ENCODE peak calls at places on chromosomes 12 and 14, in six cellular contexts. V is MM.1S, F is GM23338, Z is astrocyte of the spinal cord, Q is AG10803, H is uterus. E is an unnamed sample.

GRCh38 chr12:48972213-48973021 is 882 bp upstream of the WNT10B start:
- DNase-seq in V (no peak), Q (peak; percentile 45), F (peak; percentile 38), H (no peak), Z (no peak), E (no peak)

GRCh38 chr12:5520831-5521230 is 88.9 kb downstream of the NTF3 start:
- DNase-seq in H (no peak), V (no peak), Z (no peak), F (no peak), Q (no peak), E (no peak)

GRCh38 chr12:86233126-86233525 is 23.1 kb downstream of the MGAT4C start:
- DNase-seq in H (no peak), Z (peak; percentile 18), F (no peak), Q (no peak), V (no peak), E (no peak)

GRCh38 chr12:124432376-124432775 is 135.0 kb downstream of the NCOR2 start:
- DNase-seq in Q (no peak), Z (no peak), V (no peak), F (no peak), H (no peak), E (no peak)

GRCh38 chr14:24861083-24861630 is 188.8 kb downstream of the STXBP6 start:
- DNase-seq in Q (peak; percentile 72), F (no peak), V (no peak), H (no peak), Z (peak; percentile 85), E (no peak)

GRCh38 chr14:47676301-47676617 is 854 bp upstream of the MDGA2 start:
- DNase-seq in F (no peak), Z (no peak), Q (no peak), H (no peak), V (no peak), E (no peak)

GRCh38 chr12:47383942-47384341 is 304.2 kb upstream of the AMIGO2 start:
- DNase-seq in Z (peak; percentile 59), V (no peak), F (no peak), H (no peak), Q (peak; percentile 29), E (no peak)

GRCh38 chr12:11981174-11981733 is 89.5 kb upstream of the BCL2L14 start:
- DNase-seq in H (no peak), Z (peak; percentile 36), Q (peak; percentile 70), F (no peak), V (peak; percentile 70), E (peak; percentile 85)

GRCh38 chr12:56104815-56105476 is 587 bp downstream of the PA2G4 start:
- DNase-seq in H (no peak), Z (no peak), Q (peak; percentile 5), F (peak; percentile 39), V (peak; percentile 19), E (no peak)

GRCh38 chr12:58034712-58035111 is 93.3 kb downstream of the ATP23 start:
- DNase-seq in V (no peak), H (no peak), F (no peak), Q (no peak), Z (no peak), E (no peak)

GRCh38 chr12:52307836-52308806 is 13.1 kb downstream of the KRT83 start:
- DNase-seq in Q (peak; percentile 45), Z (peak; percentile 20), H (peak; percentile 20), F (peak; percentile 89), V (no peak), E (no peak)

GRCh38 chr12:10695852-10696251 is 22.0 kb upstream of the STYK1 start:
- DNase-seq in F (no peak), Z (no peak), H (no peak), V (no peak), Q (no peak), E (no peak)

GRCh38 chr12:3141339-3142321 is 64.5 kb downstream of the TSPAN9 start:
- DNase-seq in Z (no peak), V (no peak), H (no peak), F (peak; percentile 77), Q (no peak), E (no peak)

GRCh38 chr14:20413785-20414117 is 450 bp upstream of the TEP1 start:
- DNase-seq in Z (peak; percentile 19), H (no peak), F (peak; percentile 40), V (no peak), Q (no peak), E (no peak)

GRCh38 chr12:28872654-28873268 is 276.3 kb upstream of the FAR2 start:
- DNase-seq in Z (peak; percentile 71), H (peak; percentile 18), F (peak; percentile 73), V (peak; percentile 65), Q (peak; percentile 65), E (no peak)

GRCh38 chr12:109302358-109302757 is 6.7 kb downstream of the FOXN4 start:
- DNase-seq in V (peak; percentile 36), Z (no peak), F (peak; percentile 36), H (no peak), Q (no peak), E (no peak)

GRCh38 chr14:72879431-72879830 is 14.5 kb downstream of the DPF3 start:
- DNase-seq in H (no peak), F (no peak), V (no peak), Z (no peak), Q (no peak), E (no peak)

GRCh38 chr12:32896438-32897275 is at the start of gene PKP2:
- DNase-seq in Z (peak; percentile 17), V (peak; percentile 91), H (peak; percentile 28), Q (no peak), F (peak; percentile 89), E (no peak)

GRCh38 chr12:2622460-2622859 is 172.3 kb upstream of the FKBP4 start:
- DNase-seq in V (no peak), Z (no peak), H (no peak), Q (no peak), F (no peak), E (no peak)

GRCh38 chr14:92964124-92965109 is 41.5 kb downstream of the CHGA start:
- DNase-seq in H (no peak), Q (no peak), F (no peak), V (no peak), Z (no peak), E (no peak)

GRCh38 chr12:79782197-79782890 is 91.6 kb upstream of the PAWR start:
- DNase-seq in Z (peak; percentile 77), Q (peak; percentile 68), V (no peak), F (no peak), H (no peak), E (no peak)

GRCh38 chr12:77724367-77724957 is 106.2 kb upstream of the NAV3 start:
- DNase-seq in H (no peak), F (peak; percentile 66), Z (peak; percentile 65), V (peak; percentile 56), Q (peak; percentile 45), E (no peak)

DNA sequence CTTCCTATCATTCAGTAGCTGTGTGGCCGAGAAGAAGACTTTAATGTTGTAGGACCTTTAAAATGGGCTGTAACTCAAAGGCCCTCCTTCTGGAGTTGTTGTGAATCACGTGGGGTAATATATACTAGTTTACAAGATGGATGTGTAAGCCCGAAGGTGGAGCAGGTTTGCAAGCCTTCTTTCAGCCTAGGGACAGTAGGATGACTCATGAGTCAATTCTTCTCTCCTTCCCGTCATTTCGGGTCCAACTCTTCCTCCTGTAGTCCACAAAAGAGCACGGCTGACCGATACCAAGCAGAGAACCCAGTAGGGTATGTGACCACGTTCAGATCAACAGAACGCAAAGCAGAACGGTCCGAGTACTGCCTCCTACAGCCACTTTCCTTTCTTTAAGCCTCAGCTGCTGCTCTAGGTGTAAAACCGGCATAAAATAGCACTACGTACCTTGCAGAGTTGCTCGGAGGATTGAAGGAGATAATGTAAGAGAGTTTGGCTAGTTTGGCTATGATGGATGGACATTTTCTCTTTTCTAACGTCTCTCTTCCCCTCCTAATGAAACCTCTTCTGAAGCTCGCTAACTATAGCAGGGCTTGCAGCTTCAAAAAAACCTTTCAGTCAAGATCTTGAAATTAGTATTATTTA is 1.3 kb upstream of the RASSF3 start:
- DNase-seq in Z (peak; percentile 56), Q (peak; percentile 28), V (peak; percentile 67), H (no peak), F (peak; percentile 64), E (no peak)
- H3K4me3 ChIP-seq in Z (peak overlapping the region; percentile 65), Q (peak overlapping the region; percentile 77), V (peak overlapping the region; percentile 67), H (peak overlapping the region; percentile 71), F (peak overlapping the region; percentile 99), E (peak overlapping the region; percentile 80)

GRCh38 chr14:22836301-22837058 is at the start of gene MMP14:
- DNase-seq in Z (peak; percentile 93), Q (peak; percentile 91), V (no peak), F (peak; percentile 80), H (peak; percentile 85), E (no peak)
- TF ChIP-seq CTCF in Z (peak; percentile 65), Q (peak; percentile 65), V (no peak), F (peak; percentile 33), H (peak; percentile 74), E (no peak)

DNA sequence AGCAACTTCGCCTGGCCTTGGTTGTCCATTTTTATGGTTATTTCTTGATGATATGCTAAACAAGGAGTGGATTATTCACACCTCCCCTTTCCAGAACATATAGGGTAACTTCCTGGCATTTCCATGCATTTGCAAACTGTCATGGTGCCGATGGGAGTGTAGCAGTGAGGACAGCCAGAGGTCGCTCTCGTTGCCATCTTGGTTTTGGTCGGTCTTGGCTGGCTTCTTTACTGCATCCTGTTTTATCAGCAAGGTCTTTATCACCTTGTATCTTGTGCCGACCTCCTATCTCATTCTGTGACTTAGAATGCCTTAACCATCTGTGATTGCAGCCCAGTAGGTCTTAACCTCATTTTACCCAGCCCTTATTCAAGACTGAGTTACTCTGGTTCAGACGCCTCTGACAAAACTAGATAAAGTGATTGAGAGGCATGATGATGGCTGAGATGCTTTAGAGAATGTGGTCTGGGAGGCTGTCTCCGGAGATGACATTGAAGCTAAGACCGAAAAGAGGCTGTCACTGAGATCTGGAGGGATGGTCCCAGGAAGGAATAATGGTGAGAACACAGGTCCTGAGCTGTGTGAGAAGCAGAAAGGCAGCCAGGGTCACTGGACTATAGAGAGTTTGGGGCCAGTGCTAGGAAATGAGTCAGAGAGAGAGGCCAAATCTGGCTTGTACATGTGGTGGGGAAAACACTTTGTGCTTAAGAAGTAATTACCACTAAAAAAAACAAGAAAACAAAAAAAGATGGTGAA is 2.9 kb downstream of the GLT1D1 start:
- DNase-seq in F (no peak), Q (no peak), Z (no peak), V (no peak), H (no peak), E (no peak)
- H3K4me3 ChIP-seq in F (no peak overlapping the region), Q (no peak overlapping the region), Z (no peak overlapping the region), V (no peak overlapping the region), H (no peak overlapping the region), E (no peak overlapping the region)

GRCh38 chr12:64833928-64834327 is 9.5 kb downstream of the TBC1D30 start:
- DNase-seq in H (no peak), V (no peak), Z (no peak), F (no peak), Q (no peak), E (no peak)

GRCh38 chr12:64840129-64840528 is 15.7 kb downstream of the TBC1D30 start:
- DNase-seq in V (no peak), Q (no peak), Z (no peak), F (no peak), H (no peak), E (no peak)

GRCh38 chr12:64837427-64837826 is 13.0 kb downstream of the TBC1D30 start:
- DNase-seq in H (no peak), Z (no peak), V (no peak), F (peak; percentile 8), Q (no peak), E (no peak)

GRCh38 chr12:64836856-64837255 is 12.4 kb downstream of the TBC1D30 start:
- DNase-seq in Q (no peak), F (no peak), Z (no peak), V (no peak), H (no peak), E (no peak)

DNA sequence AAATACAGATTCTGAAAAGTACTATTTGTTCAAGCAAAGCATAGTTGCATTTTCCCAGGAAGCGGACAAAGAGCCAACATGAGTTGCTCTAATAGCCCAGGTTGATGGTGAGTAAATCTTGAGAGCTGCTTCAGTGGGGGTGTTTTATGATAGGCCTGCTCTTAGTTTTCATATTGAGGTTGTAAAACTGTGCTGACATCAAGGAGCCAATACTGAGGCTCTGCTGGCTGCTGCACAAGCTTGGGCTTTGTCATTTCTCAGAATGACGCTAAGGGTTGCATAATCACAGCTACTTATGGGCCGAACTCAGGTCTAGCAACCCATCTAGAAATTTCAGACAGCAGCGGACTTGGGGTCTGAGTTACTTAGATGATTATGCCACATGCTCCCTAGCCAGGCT is 11.5 kb downstream of the TBC1D30 start:
- DNase-seq in H (no peak), F (no peak), V (no peak), Q (no peak), Z (no peak), E (no peak)
- TF ChIP-seq CTCF in H (no peak), F (no peak), V (no peak), Q (no peak), Z (no peak), E (no peak)